ENCODE peak calls at places on chromosomes 13 and 19, in five cellular contexts. One of them, this sample, is unnamed.

GRCh38 chr13:30103161-30103858 is 204.0 kb downstream of the KATNAL1 start:
- DNase-seq in WTC11: no peak
- DNase-seq in K562: no peak
- DNase-seq in HEK293T: no peak
- DNase-seq in H1: no peak
- DNase-seq in this sample: no peak

GRCh38 chr13:61410669-61411297 is 4.9 kb downstream of the PCDH20 start:
- DNase-seq in HEK293T: peak
- DNase-seq in K562: peak
- DNase-seq in WTC11: no peak
- DNase-seq in H1: no peak
- DNase-seq in this sample: no peak

GRCh38 chr13:39685652-39686051 is 30.2 kb downstream of the COG6 start:
- DNase-seq in H1: no peak
- DNase-seq in WTC11: no peak
- DNase-seq in K562: no peak
- DNase-seq in HEK293T: no peak
- DNase-seq in this sample: no peak

GRCh38 chr13:27120011-27120410 is 51.6 kb downstream of the USP12 start:
- DNase-seq in HEK293T: no peak
- DNase-seq in H1: no peak
- DNase-seq in WTC11: no peak
- DNase-seq in K562: no peak
- DNase-seq in this sample: no peak

GRCh38 chr19:47540748-47541147 is 25.9 kb upstream of the NAPA start:
- DNase-seq in K562: peak
- DNase-seq in H1: no peak
- DNase-seq in WTC11: peak
- DNase-seq in HEK293T: peak
- DNase-seq in this sample: no peak

GRCh38 chr13:36163809-36164308 is 32.7 kb upstream of the DCLK1 start:
- DNase-seq in H1: no peak
- DNase-seq in WTC11: no peak
- DNase-seq in K562: peak
- DNase-seq in HEK293T: peak
- DNase-seq in this sample: no peak

GRCh38 chr19:17757125-17757524 is 5.8 kb downstream of the FCHO1 start:
- DNase-seq in HEK293T: no peak
- DNase-seq in WTC11: no peak
- DNase-seq in H1: no peak
- DNase-seq in K562: no peak
- DNase-seq in this sample: no peak

GRCh38 chr19:5697022-5697889 is 7.2 kb downstream of the RPL36 start:
- DNase-seq in WTC11: no peak
- DNase-seq in H1: no peak
- DNase-seq in HEK293T: no peak
- DNase-seq in K562: no peak
- DNase-seq in this sample: no peak

GRCh38 chr19:55172741-55173140 is 6.3 kb upstream of the DNAAF3 start:
- DNase-seq in H1: no peak
- DNase-seq in HEK293T: no peak
- DNase-seq in K562: no peak
- DNase-seq in WTC11: no peak
- DNase-seq in this sample: no peak

GRCh38 chr13:49641810-49642291 is 13.5 kb downstream of the ARL11 start:
- DNase-seq in WTC11: no peak
- DNase-seq in H1: no peak
- DNase-seq in K562: peak
- DNase-seq in HEK293T: no peak
- DNase-seq in this sample: no peak

GRCh38 chr13:25286308-25286968 is 850 bp downstream of the MTMR6 start:
- DNase-seq in K562: peak
- DNase-seq in H1: no peak
- DNase-seq in HEK293T: peak
- DNase-seq in WTC11: no peak
- DNase-seq in this sample: no peak

GRCh38 chr13:45340422-45341033 is 455 bp downstream of the TPT1 start:
- DNase-seq in WTC11: peak
- DNase-seq in H1: peak
- DNase-seq in K562: peak
- DNase-seq in HEK293T: peak
- DNase-seq in this sample: no peak
- TF ChIP-seq SP1 in WTC11: no peak
- TF ChIP-seq SP1 in H1: no peak
- TF ChIP-seq SP1 in K562: no peak
- TF ChIP-seq SP1 in HEK293T: no peak
- TF ChIP-seq SP1 in this sample: no peak

GRCh38 chr13:108663710-108664109 is 34.3 kb downstream of the MYO16 start:
- DNase-seq in K562: no peak
- DNase-seq in H1: no peak
- DNase-seq in WTC11: no peak
- DNase-seq in HEK293T: no peak
- DNase-seq in this sample: no peak

GRCh38 chr13:108662528-108662927 is 33.1 kb downstream of the MYO16 start:
- DNase-seq in H1: no peak
- DNase-seq in HEK293T: no peak
- DNase-seq in WTC11: no peak
- DNase-seq in K562: no peak
- DNase-seq in this sample: no peak

GRCh38 chr13:108667205-108667604 is 37.8 kb downstream of the MYO16 start:
- DNase-seq in HEK293T: no peak
- DNase-seq in WTC11: no peak
- DNase-seq in H1: no peak
- DNase-seq in K562: no peak
- DNase-seq in this sample: no peak
- TF ChIP-seq SP1 in HEK293T: no peak
- TF ChIP-seq SP1 in WTC11: no peak
- TF ChIP-seq SP1 in H1: no peak
- TF ChIP-seq SP1 in K562: no peak
- TF ChIP-seq SP1 in this sample: no peak

DNA sequence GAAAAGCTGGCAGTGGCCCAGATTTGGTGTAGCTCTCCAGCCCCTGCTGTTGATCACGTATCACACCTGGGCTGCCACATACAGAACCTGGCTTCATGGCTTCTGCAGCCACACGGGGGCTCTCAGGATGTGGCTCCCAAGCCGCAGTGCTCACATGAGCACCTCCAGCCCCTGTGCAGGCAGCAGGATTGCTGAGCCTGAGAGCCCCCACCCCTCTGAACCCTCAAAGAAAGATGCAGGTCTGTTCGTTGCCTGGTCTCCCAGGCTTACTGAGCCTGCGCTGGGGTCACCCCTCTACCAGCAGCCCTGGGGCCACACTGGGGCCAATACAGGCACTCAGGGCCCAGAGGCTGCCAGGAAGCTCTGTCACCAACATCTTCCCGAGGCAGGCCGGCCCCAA is 2.7 kb downstream of the PLEKHF1 start:
- DNase-seq in HEK293T: no peak
- DNase-seq in H1: no peak
- DNase-seq in K562: no peak
- DNase-seq in WTC11: no peak
- DNase-seq in this sample: no peak
- TF ChIP-seq SP1 in HEK293T: no peak
- TF ChIP-seq SP1 in H1: no peak
- TF ChIP-seq SP1 in K562: no peak
- TF ChIP-seq SP1 in WTC11: no peak
- TF ChIP-seq SP1 in this sample: no peak

GRCh38 chr13:20465218-20465879 is 60.3 kb downstream of the CRYL1 start:
- DNase-seq in H1: no peak
- DNase-seq in HEK293T: no peak
- DNase-seq in WTC11: no peak
- DNase-seq in K562: no peak
- DNase-seq in this sample: no peak
- TF ChIP-seq SP1 in H1: no peak
- TF ChIP-seq SP1 in HEK293T: no peak
- TF ChIP-seq SP1 in WTC11: no peak
- TF ChIP-seq SP1 in K562: no peak
- TF ChIP-seq SP1 in this sample: no peak

GRCh38 chr19:2567580-2567979 is 91.7 kb downstream of the GADD45B start:
- DNase-seq in HEK293T: no peak
- DNase-seq in K562: no peak
- DNase-seq in H1: no peak
- DNase-seq in WTC11: peak
- DNase-seq in this sample: no peak
- TF ChIP-seq SP1 in HEK293T: no peak
- TF ChIP-seq SP1 in K562: no peak
- TF ChIP-seq SP1 in H1: no peak
- TF ChIP-seq SP1 in WTC11: no peak
- TF ChIP-seq SP1 in this sample: no peak

GRCh38 chr13:32408999-32409313 is 19.0 kb downstream of the N4BP2L1 start:
- DNase-seq in K562: no peak
- DNase-seq in HEK293T: no peak
- DNase-seq in WTC11: no peak
- DNase-seq in H1: no peak
- DNase-seq in this sample: no peak

GRCh38 chr13:32413284-32413683 is 14.6 kb downstream of the N4BP2L1 start:
- DNase-seq in K562: no peak
- DNase-seq in WTC11: no peak
- DNase-seq in H1: no peak
- DNase-seq in HEK293T: no peak
- DNase-seq in this sample: no peak

GRCh38 chr13:32408296-32408998 is 19.5 kb downstream of the N4BP2L1 start:
- DNase-seq in WTC11: no peak
- DNase-seq in K562: peak
- DNase-seq in H1: no peak
- DNase-seq in HEK293T: no peak
- DNase-seq in this sample: no peak

GRCh38 chr13:32407854-32408253 is 20.1 kb downstream of the N4BP2L1 start:
- DNase-seq in K562: no peak
- DNase-seq in WTC11: no peak
- DNase-seq in H1: no peak
- DNase-seq in HEK293T: no peak
- DNase-seq in this sample: no peak

GRCh38 chr13:32409561-32410440 is 18.1 kb downstream of the N4BP2L1 start:
- DNase-seq in HEK293T: peak
- DNase-seq in WTC11: peak
- DNase-seq in H1: peak
- DNase-seq in K562: no peak
- DNase-seq in this sample: no peak
- TF ChIP-seq SP1 in HEK293T: no peak
- TF ChIP-seq SP1 in WTC11: no peak
- TF ChIP-seq SP1 in H1: no peak
- TF ChIP-seq SP1 in K562: no peak
- TF ChIP-seq SP1 in this sample: no peak